ENCODE peak calls at places on chromosomes 1 and 21, in nine cellular contexts. One of them, this sample, is unnamed.

GRCh38 chr1:151918819-151919218 is 9.5 kb upstream of the THEM4 start:
- DNase-seq in activated CD8-positive, alpha-beta memory T cell treated with anti-CD3 and anti-CD28 coated beads for 24 hours: no peak
- DNase-seq in activated T-helper 1 cell treated with Interleukin-2 at 50 U/mL for 16 hours: no peak
- DNase-seq in A172: no peak
- DNase-seq in tibial nerve: no peak
- DNase-seq in Daoy: no peak
- DNase-seq in stomach: no peak
- DNase-seq in occipital lobe: no peak
- DNase-seq in heart left ventricle: no peak
- DNase-seq in this sample: no peak

GRCh38 chr1:15206418-15207030 is 40.5 kb upstream of the FHAD1 start:
- DNase-seq in stomach: no peak
- DNase-seq in tibial nerve: no peak
- DNase-seq in occipital lobe: no peak
- DNase-seq in activated T-helper 1 cell treated with Interleukin-2 at 50 U/mL for 16 hours: no peak
- DNase-seq in Daoy: peak
- DNase-seq in activated CD8-positive, alpha-beta memory T cell treated with anti-CD3 and anti-CD28 coated beads for 24 hours: no peak
- DNase-seq in A172: peak
- DNase-seq in heart left ventricle: no peak
- DNase-seq in this sample: no peak

GRCh38 chr1:197399691-197400521 is 131.9 kb downstream of the CRB1 start:
- DNase-seq in occipital lobe: no peak
- DNase-seq in A172: peak
- DNase-seq in heart left ventricle: no peak
- DNase-seq in stomach: no peak
- DNase-seq in tibial nerve: no peak
- DNase-seq in Daoy: peak
- DNase-seq in activated T-helper 1 cell treated with Interleukin-2 at 50 U/mL for 16 hours: no peak
- DNase-seq in activated CD8-positive, alpha-beta memory T cell treated with anti-CD3 and anti-CD28 coated beads for 24 hours: no peak
- DNase-seq in this sample: no peak

GRCh38 chr1:210949489-210949888 is 184.5 kb downstream of the KCNH1 start:
- DNase-seq in heart left ventricle: no peak
- DNase-seq in A172: no peak
- DNase-seq in tibial nerve: no peak
- DNase-seq in activated CD8-positive, alpha-beta memory T cell treated with anti-CD3 and anti-CD28 coated beads for 24 hours: no peak
- DNase-seq in Daoy: no peak
- DNase-seq in occipital lobe: no peak
- DNase-seq in activated T-helper 1 cell treated with Interleukin-2 at 50 U/mL for 16 hours: no peak
- DNase-seq in stomach: no peak
- DNase-seq in this sample: no peak

GRCh38 chr1:146007048-146007784 is 10.8 kb upstream of the TXNIP start:
- DNase-seq in tibial nerve: no peak
- DNase-seq in occipital lobe: no peak
- DNase-seq in activated T-helper 1 cell treated with Interleukin-2 at 50 U/mL for 16 hours: no peak
- DNase-seq in activated CD8-positive, alpha-beta memory T cell treated with anti-CD3 and anti-CD28 coated beads for 24 hours: peak
- DNase-seq in heart left ventricle: peak
- DNase-seq in stomach: peak
- DNase-seq in Daoy: peak
- DNase-seq in A172: peak
- DNase-seq in this sample: peak

GRCh38 chr1:21022279-21023040 is 154.2 kb downstream of the EIF4G3 start:
- DNase-seq in Daoy: peak
- DNase-seq in heart left ventricle: no peak
- DNase-seq in activated CD8-positive, alpha-beta memory T cell treated with anti-CD3 and anti-CD28 coated beads for 24 hours: no peak
- DNase-seq in occipital lobe: no peak
- DNase-seq in tibial nerve: no peak
- DNase-seq in activated T-helper 1 cell treated with Interleukin-2 at 50 U/mL for 16 hours: no peak
- DNase-seq in stomach: peak
- DNase-seq in A172: peak
- DNase-seq in this sample: no peak

GRCh38 chr1:221494670-221495069 is 247.2 kb downstream of the DUSP10 start:
- DNase-seq in stomach: no peak
- DNase-seq in occipital lobe: no peak
- DNase-seq in tibial nerve: no peak
- DNase-seq in heart left ventricle: peak
- DNase-seq in activated CD8-positive, alpha-beta memory T cell treated with anti-CD3 and anti-CD28 coated beads for 24 hours: no peak
- DNase-seq in Daoy: peak
- DNase-seq in activated T-helper 1 cell treated with Interleukin-2 at 50 U/mL for 16 hours: no peak
- DNase-seq in A172: peak
- DNase-seq in this sample: no peak

GRCh38 chr1:161198877-161199431 is at the start of gene ADAMTS4:
- DNase-seq in A172: no peak
- DNase-seq in activated CD8-positive, alpha-beta memory T cell treated with anti-CD3 and anti-CD28 coated beads for 24 hours: no peak
- DNase-seq in activated T-helper 1 cell treated with Interleukin-2 at 50 U/mL for 16 hours: no peak
- DNase-seq in occipital lobe: peak
- DNase-seq in tibial nerve: no peak
- DNase-seq in heart left ventricle: peak
- DNase-seq in Daoy: peak
- DNase-seq in stomach: peak
- DNase-seq in this sample: peak

GRCh38 chr21:26177187-26177586 is 6.6 kb upstream of the APP start:
- DNase-seq in A172: peak
- DNase-seq in heart left ventricle: peak
- DNase-seq in occipital lobe: no peak
- DNase-seq in stomach: no peak
- DNase-seq in Daoy: no peak
- DNase-seq in activated T-helper 1 cell treated with Interleukin-2 at 50 U/mL for 16 hours: no peak
- DNase-seq in tibial nerve: no peak
- DNase-seq in activated CD8-positive, alpha-beta memory T cell treated with anti-CD3 and anti-CD28 coated beads for 24 hours: no peak
- DNase-seq in this sample: no peak

GRCh38 chr1:16441312-16441641 is 753 bp downstream of the NECAP2 start:
- DNase-seq in heart left ventricle: no peak
- DNase-seq in Daoy: peak
- DNase-seq in tibial nerve: no peak
- DNase-seq in stomach: no peak
- DNase-seq in A172: no peak
- DNase-seq in occipital lobe: no peak
- DNase-seq in activated CD8-positive, alpha-beta memory T cell treated with anti-CD3 and anti-CD28 coated beads for 24 hours: no peak
- DNase-seq in activated T-helper 1 cell treated with Interleukin-2 at 50 U/mL for 16 hours: no peak
- DNase-seq in this sample: no peak

GRCh38 chr21:36461918-36462486 is 17.9 kb downstream of the CLDN14 start:
- DNase-seq in activated CD8-positive, alpha-beta memory T cell treated with anti-CD3 and anti-CD28 coated beads for 24 hours: no peak
- DNase-seq in A172: no peak
- DNase-seq in Daoy: no peak
- DNase-seq in activated T-helper 1 cell treated with Interleukin-2 at 50 U/mL for 16 hours: no peak
- DNase-seq in stomach: no peak
- DNase-seq in tibial nerve: no peak
- DNase-seq in occipital lobe: no peak
- DNase-seq in heart left ventricle: no peak
- DNase-seq in this sample: no peak

This sample was measured in hippocampal formation.